ENCODE peak calls at places on chromosomes 4 and X, in five cellular contexts. C is SK-N-SH; F is OCI-LY7; G is CD8-positive, alpha-beta T cell; M is psoas muscle. Q is an unnamed sample. For H3K36me3 and H3K4me1, the result is how much of the 10 kb centered on the place peaks cover.

GRCh38 chr4:142886566-142886965 is 40.5 kb upstream of the INPP4B start:
- DNase-seq in C (no peak), F (no peak), G (no peak), M (no peak), Q (no peak)

GRCh38 chr4:14165253-14165942 is 537.9 kb upstream of the BOD1L1 start:
- DNase-seq in C (no peak), F (peak), G (no peak), M (no peak), Q (no peak)

GRCh38 chr4:10072420-10073017 is 44.1 kb downstream of the WDR1 start:
- DNase-seq in C (no peak), F (no peak), G (no peak), M (no peak), Q (no peak)

GRCh38 chr4:68123525-68123924 is 6.1 kb downstream of the TMPRSS11F start:
- DNase-seq in C (no peak), F (no peak), G (no peak), M (no peak), Q (no peak)

GRCh38 chr4:88865051-88865450 is 167.4 kb upstream of the NAP1L5 start:
- DNase-seq in C (no peak), F (no peak), G (no peak), M (no peak), Q (no peak)

GRCh38 chr4:119559044-119559647 is 69.5 kb downstream of the PDE5A start:
- DNase-seq in C (peak), F (peak), G (no peak), M (no peak), Q (no peak)

GRCh38 chr4:9735515-9735914 is 45.9 kb upstream of the DRD5 start:
- DNase-seq in C (no peak), F (no peak), G (no peak), M (no peak), Q (no peak)

GRCh38 chr4:160877087-160877790 is 1286.6 kb downstream of the FSTL5 start:
- DNase-seq in C (no peak), F (no peak), G (no peak), M (no peak), Q (no peak)

GRCh38 chrX:73126240-73126639 is 46.9 kb upstream of the PABPC1L2A start:
- DNase-seq in C (no peak), F (no peak), G (no peak), M (no peak), Q (no peak)

GRCh38 chr4:10336471-10336870 is 120.8 kb downstream of the ZNF518B start:
- DNase-seq in C (no peak), F (no peak), G (no peak), M (no peak), Q (no peak)

GRCh38 chr4:112552668-112553067 is 36.7 kb upstream of the NEUROG2 start:
- DNase-seq in C (no peak), F (no peak), G (no peak), M (no peak), Q (no peak)

GRCh38 chr4:2714071-2714770 is 41.9 kb downstream of the TNIP2 start:
- DNase-seq in C (peak), F (no peak), G (peak), M (no peak), Q (no peak)

GRCh38 chr4:130183096-130183495 is 1087.1 kb downstream of the C4orf33 start:
- DNase-seq in C (no peak), F (no peak), G (no peak), M (no peak), Q (no peak)

GRCh38 chr4:181007751-181008150 is 1235.5 kb upstream of the TENM3 start:
- DNase-seq in C (no peak), F (no peak), G (no peak), M (no peak), Q (no peak)

GRCh38 chrX:76555816-76556215 is 128.3 kb downstream of the MAGEE1 start:
- DNase-seq in C (peak), F (peak), G (no peak), M (no peak), Q (no peak)

GRCh38 chr4:3709846-3710441 is 56.2 kb upstream of the ADRA2C start:
- DNase-seq in C (no peak), F (no peak), G (no peak), M (no peak), Q (no peak)

GRCh38 chr4:158588285-158588684 is 66.6 kb downstream of the RXFP1 start:
- DNase-seq in C (no peak), F (no peak), G (no peak), M (no peak), Q (no peak)

GRCh38 chrX:38095971-38096529 is 89.7 kb downstream of the SYTL5 start:
- DNase-seq in C (no peak), F (no peak), G (no peak), M (no peak), Q (no peak)

DNA sequence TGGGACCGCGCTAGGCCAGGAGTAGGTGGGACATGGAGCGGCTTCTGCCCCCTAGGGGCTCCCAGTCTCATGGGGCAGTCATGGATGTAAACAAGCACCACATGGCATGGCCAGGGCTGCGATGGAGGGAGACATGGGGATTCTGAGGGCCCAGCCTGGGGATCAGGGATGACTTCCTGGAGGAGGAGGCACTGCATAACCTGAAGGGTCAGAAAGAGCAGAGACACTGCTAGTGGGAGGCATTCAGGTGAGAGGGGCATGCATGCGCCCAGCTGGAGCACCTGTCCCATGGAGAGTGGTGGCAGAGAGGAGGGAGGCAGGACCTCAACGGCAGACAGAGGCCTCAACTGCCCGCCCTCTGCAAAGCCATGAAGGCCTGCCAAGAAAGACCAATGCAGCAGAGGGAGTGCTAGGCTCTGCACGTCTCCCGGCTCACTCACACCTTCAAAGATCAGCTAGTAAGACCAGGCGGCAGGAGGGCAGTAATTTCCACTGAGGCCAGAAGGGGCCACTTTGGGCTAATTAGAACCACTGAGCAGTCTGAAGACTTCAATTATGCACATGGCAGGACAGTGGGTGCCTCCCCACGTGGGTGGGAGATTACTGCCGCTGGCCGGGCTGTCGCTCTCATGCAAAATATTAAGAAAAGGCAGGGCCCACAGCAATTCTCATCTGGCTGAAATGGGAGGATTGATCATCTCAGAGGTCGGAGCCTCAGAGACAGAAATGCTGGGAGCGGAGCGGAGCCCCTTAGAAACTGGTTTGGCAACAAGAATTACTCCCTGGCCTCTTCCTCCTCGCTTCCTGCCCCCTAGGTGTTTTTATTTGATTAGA is 69.6 kb downstream of the PPP2R2C start:
- DNase-seq in C (no peak), F (no peak), G (no peak), M (no peak), Q (no peak)
- H3K27ac ChIP-seq in C (no peak), F (no peak), G (no peak), M (no peak), Q (no peak)

DNA sequence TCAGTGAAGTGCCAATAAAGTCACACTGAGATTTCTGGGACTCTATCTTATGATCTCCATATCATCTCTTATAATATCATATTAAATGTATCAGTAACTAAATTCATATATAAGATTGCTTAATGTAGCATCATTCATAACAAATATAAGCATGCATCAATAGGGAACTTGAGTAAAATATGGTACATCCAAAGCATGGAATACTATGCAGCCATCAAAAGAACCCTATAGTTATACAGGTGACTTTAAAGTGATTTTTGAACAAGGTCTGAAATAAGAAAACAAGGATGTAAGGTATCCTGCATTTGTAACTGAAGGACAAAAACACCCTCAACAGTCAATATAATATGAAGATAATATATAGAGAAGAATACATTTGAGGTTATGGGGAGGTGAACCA is 47.3 kb downstream of the HUWE1 start:
- DNase-seq in C (no peak), F (no peak), G (no peak), M (no peak), Q (no peak)
- H3K36me3 ChIP-seq in C (half or more), F (half or more), G (under half), M (under half), Q (under half)

DNA sequence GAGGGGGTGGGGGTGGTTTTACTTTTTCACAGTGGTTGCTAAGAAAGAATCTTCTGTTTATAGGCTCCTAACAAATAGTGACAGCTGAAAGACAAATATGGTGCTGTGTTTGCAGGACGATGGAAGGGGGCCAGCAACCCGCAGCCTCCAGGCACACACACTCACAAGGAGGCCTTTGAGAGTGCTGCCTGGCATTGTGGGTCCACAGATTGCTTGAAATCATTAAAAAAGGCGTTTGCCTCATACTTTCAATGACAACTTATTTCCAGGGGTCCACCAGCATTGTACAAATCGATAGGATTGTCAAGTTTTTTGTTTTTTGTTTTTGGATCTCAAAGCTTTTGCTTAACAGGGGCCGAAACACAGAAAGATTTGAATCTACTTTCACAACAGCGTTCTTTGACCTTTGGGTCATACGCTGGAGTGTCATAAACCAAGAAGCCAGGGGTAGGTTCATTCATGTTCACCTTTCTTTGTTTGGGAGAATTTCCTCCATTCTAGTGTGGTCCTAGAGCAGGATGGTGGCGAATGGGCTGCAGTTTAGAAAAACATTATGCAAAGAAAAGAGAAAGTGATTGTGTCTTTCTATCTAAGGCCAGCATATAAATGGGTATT is 32.6 kb upstream of the PDLIM3 start:
- DNase-seq in C (no peak), F (no peak), G (no peak), M (peak), Q (peak)
- H3K4me1 ChIP-seq in C (under half), F (under half), G (under half), M (half or more), Q (under half)

GRCh38 chr4:185576314-185576713 is 41.0 kb upstream of the PDLIM3 start:
- DNase-seq in C (no peak), F (no peak), G (no peak), M (no peak), Q (no peak)
- H3K27ac ChIP-seq in C (peak), F (no peak), G (no peak), M (peak), Q (peak)

GRCh38 chr4:73139245-73139644 is 69.7 kb upstream of the COX18 start:
- DNase-seq in C (no peak), F (no peak), G (no peak), M (no peak), Q (no peak)
- H3K36me3 ChIP-seq in C (half or more), F (half or more), G (under half), M (under half), Q (half or more)

Q was measured in right atrium auricular region.